ENCODE peak calls at places on chromosomes 7 and 10, in six cellular contexts. U is CD8-positive, alpha-beta T cell; I is thyroid gland; R is tibial artery; M is lower lobe of right lung; F is hepatocyte. A is an unnamed sample.

GRCh38 chr10:74243067-74243466 is 92.0 kb downstream of the ADK start:
- DNase-seq in R (no peak), F (no peak), U (no peak), I (no peak), M (no peak), A (no peak)

GRCh38 chr7:105346593-105347322 is 42.0 kb downstream of the SRPK2 start:
- DNase-seq in F (no peak), R (no peak), I (peak), M (no peak), U (no peak), A (no peak)

GRCh38 chr10:79048639-79049550 is 19.9 kb upstream of the ZMIZ1 start:
- DNase-seq in U (no peak), M (peak), F (no peak), R (peak), I (no peak), A (peak)

GRCh38 chr7:106737202-106737562 is 76.2 kb upstream of the CCDC71L start:
- DNase-seq in U (no peak), F (no peak), M (no peak), R (no peak), I (no peak), A (no peak)

GRCh38 chr7:117827861-117828260 is 45.4 kb downstream of the CTTNBP2 start:
- DNase-seq in R (no peak), M (no peak), U (no peak), F (no peak), I (peak), A (no peak)

GRCh38 chr7:144835166-144835611 is 664 bp downstream of the TPK1 start:
- DNase-seq in I (peak), R (peak), U (peak), M (peak), F (peak), A (peak)

GRCh38 chr7:77327932-77328628 is 88.1 kb downstream of the GSAP start:
- DNase-seq in R (no peak), M (no peak), I (peak), F (no peak), U (peak), A (no peak)

GRCh38 chr10:33129181-33129928 is 171.3 kb upstream of the ITGB1 start:
- DNase-seq in M (no peak), F (no peak), R (no peak), U (no peak), I (no peak), A (no peak)

GRCh38 chr10:73495226-73495883 is 469 bp downstream of the PPP3CB start:
- DNase-seq in F (peak), I (peak), M (peak), U (peak), R (peak), A (peak)

GRCh38 chr10:33271969-33272583 is 62.4 kb downstream of the NRP1 start:
- DNase-seq in F (no peak), M (no peak), U (no peak), R (no peak), I (no peak), A (no peak)

GRCh38 chr7:42144253-42145002 is 92.6 kb downstream of the GLI3 start:
- DNase-seq in M (no peak), I (no peak), U (no peak), F (no peak), R (no peak), A (no peak)

GRCh38 chr10:125006921-125007391 is 65.0 kb downstream of the ZRANB1 start:
- DNase-seq in U (no peak), M (peak), I (no peak), F (peak), R (peak), A (peak)

GRCh38 chr10:102611514-102612095 is 32.7 kb upstream of the TRIM8 start:
- DNase-seq in U (no peak), F (no peak), R (no peak), I (no peak), M (no peak), A (no peak)

GRCh38 chr7:39683216-39683845 is 60.0 kb downstream of the RALA start:
- DNase-seq in F (peak), M (no peak), R (no peak), I (no peak), U (no peak), A (no peak)

GRCh38 chr10:116766241-116767198 is 24.2 kb upstream of the HSPA12A start:
- DNase-seq in R (no peak), F (no peak), M (no peak), U (no peak), I (no peak), A (no peak)

GRCh38 chr10:20901110-20901509 is 4.0 kb upstream of the NEBL start:
- DNase-seq in M (no peak), F (no peak), R (no peak), U (no peak), I (no peak), A (no peak)

GRCh38 chr10:94496010-94496409 is 49.6 kb upstream of the HELLS start:
- DNase-seq in I (no peak), M (no peak), F (no peak), U (no peak), R (no peak), A (no peak)

GRCh38 chr10:132961864-132962622 is 19.7 kb upstream of the CFAP46 start:
- DNase-seq in F (peak), M (peak), U (peak), R (peak), I (peak), A (peak)

GRCh38 chr10:69715156-69715898 is 85.3 kb downstream of the FAM241B start:
- DNase-seq in M (no peak), F (no peak), I (no peak), R (no peak), U (no peak), A (no peak)

GRCh38 chr7:96949766-96950165 is 55.6 kb upstream of the DLX6 start:
- DNase-seq in U (no peak), I (no peak), F (peak), R (peak), M (no peak), A (no peak)

GRCh38 chr10:77186936-77187335 is 450.7 kb downstream of the KCNMA1 start:
- DNase-seq in F (no peak), R (no peak), U (no peak), I (no peak), M (no peak), A (no peak)

GRCh38 chr10:7488418-7488829 is 77.6 kb upstream of the SFMBT2 start:
- DNase-seq in R (no peak), M (no peak), F (peak), U (no peak), I (peak), A (no peak)

GRCh38 chr7:81158189-81158588 is 239.3 kb upstream of the SEMA3C start:
- DNase-seq in M (no peak), I (no peak), R (no peak), F (no peak), U (no peak), A (no peak)

GRCh38 chr7:55534262-55534915 is 37.9 kb downstream of the VOPP1 start:
- DNase-seq in M (peak), R (peak), F (no peak), I (no peak), U (peak), A (no peak)

GRCh38 chr7:45146531-45147379 is 10.8 kb upstream of the RAMP3 start:
- DNase-seq in I (no peak), M (no peak), U (no peak), R (peak), F (no peak), A (peak)

GRCh38 chr7:122881324-122881723 is 4.9 kb downstream of the CADPS2 start:
- DNase-seq in M (no peak), F (no peak), U (no peak), I (no peak), R (no peak), A (no peak)
- H3K4me3 ChIP-seq in M (peak), F (no peak), U (no peak), I (no peak), R (no peak), A (no peak)

DNA sequence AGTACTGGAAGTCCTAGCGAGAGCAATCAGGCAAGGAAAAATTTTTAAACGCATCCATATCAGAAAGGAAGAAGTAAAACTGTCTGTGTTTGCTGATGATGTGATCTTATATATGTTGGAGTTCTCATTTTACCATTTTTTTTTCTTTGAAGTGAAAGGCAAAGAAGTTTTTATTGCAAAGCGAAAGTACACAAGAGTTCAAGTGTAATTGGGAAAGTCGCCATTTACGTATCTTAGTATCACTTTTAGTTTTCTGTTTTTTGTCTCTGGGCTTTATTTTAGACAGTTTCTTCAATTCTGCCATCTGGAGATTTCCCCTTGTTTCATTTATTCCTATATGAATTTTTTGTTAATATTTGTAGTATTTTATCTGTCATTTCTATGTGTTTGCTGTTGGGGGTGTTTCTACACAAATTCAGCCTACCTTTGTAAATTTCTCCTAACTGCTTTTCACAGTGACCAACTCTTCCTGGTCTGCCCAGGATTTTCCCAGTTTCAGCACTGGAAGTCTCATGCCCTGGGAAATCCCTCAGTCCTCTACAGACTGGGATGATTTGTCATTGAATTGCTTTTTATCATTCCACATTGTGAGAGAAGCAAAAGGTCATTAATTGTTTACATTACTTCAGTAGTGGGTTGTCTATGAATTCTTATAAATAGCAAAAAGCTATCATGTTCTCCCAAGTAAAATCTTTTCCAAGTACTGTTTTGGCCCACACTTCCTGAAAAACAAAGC is 23.2 kb downstream of the BET1 start:
- DNase-seq in F (no peak), M (no peak), R (no peak), U (no peak), I (no peak), A (no peak)
- H3K27ac ChIP-seq in F (no peak), M (peak), R (no peak), U (no peak), I (peak), A (no peak)

GRCh38 chr7:32395168-32395567 is 95.0 kb downstream of the LSM5 start:
- DNase-seq in M (no peak), I (no peak), U (no peak), F (no peak), R (no peak), A (no peak)

GRCh38 chr7:32385316-32385956 is 104.7 kb downstream of the LSM5 start:
- DNase-seq in U (no peak), F (no peak), R (no peak), M (no peak), I (no peak), A (no peak)

GRCh38 chr7:32393861-32394260 is 96.3 kb downstream of the LSM5 start:
- DNase-seq in F (no peak), U (no peak), I (no peak), R (no peak), M (no peak), A (no peak)

GRCh38 chr7:32390210-32390609 is 100.0 kb downstream of the LSM5 start:
- DNase-seq in I (no peak), M (no peak), R (no peak), U (no peak), F (no peak), A (no peak)
- TF ChIP-seq CTCF in I (no peak), M (no peak), R (no peak), U (no peak), F (no peak), A (no peak)

DNA sequence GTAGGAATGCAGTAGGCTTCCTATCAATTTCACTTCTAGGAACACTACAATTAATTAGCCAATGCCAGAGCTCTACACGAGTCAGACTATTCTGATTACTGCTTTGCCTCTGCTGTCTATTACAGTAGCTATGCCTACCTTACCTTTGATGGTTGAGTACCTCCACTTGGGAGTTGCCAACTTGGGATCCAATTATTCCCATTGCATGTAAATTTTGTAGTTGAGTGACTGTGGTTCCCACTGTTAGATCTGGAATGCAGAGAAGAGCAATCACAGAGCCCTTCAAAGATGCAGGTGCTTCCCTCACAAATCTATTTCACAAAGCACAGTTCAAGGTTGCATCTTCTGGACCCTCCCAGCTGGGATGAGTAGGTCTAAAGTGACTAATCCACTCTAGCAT is 62.9 kb upstream of the AASS start:
- DNase-seq in I (no peak), R (no peak), M (no peak), F (no peak), U (no peak), A (no peak)
- H3K4me3 ChIP-seq in I (no peak), R (no peak), M (no peak), F (no peak), U (no peak), A (no peak)

DNA sequence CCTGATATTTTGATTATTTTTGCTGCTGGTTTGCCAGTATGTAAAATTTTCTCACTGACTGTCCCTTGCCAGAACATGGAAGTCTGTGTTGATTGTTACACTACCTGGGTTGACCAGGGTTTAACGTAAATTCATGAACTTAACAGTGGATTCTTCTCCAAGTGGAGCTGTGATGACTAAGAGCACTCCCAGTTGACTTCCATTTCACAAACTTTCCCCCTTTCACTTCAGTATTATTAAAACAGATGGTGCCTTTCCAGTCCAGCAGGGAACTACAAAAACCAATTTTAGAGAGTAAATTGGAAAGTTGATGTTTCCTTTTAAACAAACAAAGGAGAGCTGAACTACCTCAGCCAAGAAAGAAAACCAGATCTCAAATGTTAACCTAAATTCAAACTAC is 480.2 kb upstream of the AKR1E2 start:
- DNase-seq in M (no peak), F (no peak), R (no peak), I (no peak), U (no peak), A (no peak)
- H3K27ac ChIP-seq in M (peak), F (peak), R (peak), I (peak), U (no peak), A (no peak)

GRCh38 chr10:26860542-26861325 is at the start of gene ABI1:
- DNase-seq in U (peak), M (peak), R (peak), I (peak), F (peak), A (peak)
- TF ChIP-seq CTCF in U (no peak), M (peak), R (peak), I (no peak), F (peak), A (no peak)

DNA sequence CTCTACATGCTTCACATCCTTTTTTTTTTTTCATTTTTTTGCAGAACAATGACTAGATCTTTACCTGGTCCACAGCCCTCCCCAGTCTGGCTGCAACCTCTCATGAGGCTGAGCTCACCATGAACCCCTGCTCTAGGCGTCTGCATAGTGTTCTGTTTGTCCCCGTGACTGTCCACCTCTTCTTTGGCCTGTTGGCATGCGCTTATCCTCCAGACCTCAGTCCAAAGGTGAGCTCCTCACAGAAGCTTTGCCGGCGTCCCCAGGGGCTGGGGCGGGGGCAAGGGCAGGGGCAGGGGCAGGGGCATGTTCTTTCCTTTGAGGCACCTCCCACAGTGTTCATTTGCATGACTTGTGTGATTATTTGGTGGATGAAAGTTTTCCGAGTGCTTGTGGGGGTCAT is 218.4 kb upstream of the ZNF32 start:
- DNase-seq in I (no peak), R (no peak), F (no peak), M (no peak), U (no peak), A (no peak)
- H3K4me3 ChIP-seq in I (no peak), R (no peak), F (no peak), M (no peak), U (no peak), A (no peak)

DNA sequence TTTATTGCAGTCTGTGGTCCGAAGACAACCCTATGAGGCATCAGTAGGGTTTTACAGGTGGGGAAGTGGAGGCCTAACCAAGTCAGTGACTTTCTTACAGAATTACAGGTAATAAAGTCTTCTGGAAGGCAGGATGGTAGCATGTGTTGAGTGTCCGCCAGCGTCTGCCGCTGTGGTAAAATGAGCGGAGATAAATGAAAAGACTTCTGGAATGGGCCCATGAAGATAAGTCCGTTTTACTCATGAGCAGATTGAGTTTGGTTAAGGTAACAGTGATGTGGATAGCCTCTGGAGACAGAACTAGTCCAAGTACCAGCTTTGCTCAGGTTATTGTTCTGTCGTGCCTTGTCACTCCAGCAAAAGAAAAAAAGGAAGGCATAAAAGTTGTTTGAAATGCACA is 966 bp downstream of the FBH1 start:
- DNase-seq in R (no peak), F (no peak), I (no peak), M (no peak), U (no peak), A (no peak)
- H3K27ac ChIP-seq in R (peak), F (peak), I (peak), M (peak), U (no peak), A (no peak)

DNA sequence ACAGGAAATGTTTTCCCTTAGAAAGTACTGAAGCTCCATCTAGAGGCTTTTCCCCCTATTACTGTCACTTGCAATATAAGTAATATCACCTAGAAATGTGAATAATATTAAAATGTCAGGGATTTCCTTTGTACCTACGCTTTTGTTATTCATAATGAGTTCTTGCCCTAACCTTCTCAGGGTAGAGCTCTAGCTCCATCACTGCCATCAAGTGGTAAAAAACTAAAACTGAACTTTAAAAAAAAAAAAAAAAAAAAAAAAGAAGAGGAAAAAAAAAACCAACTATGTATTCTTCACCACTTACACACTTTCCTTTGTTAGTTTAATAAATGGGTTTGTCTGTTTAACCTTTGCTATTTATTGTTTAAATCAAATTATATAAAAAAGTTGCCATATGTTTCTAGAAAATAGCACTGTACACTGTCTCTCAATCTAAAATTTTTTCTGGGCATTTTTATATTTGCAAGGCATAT is 49.9 kb downstream of the DNAJC1 start:
- DNase-seq in M (no peak), F (peak), I (no peak), U (no peak), R (no peak), A (no peak)
- TF ChIP-seq CTCF in M (peak), F (peak), I (no peak), U (peak), R (peak), A (peak)

GRCh38 chr10:24256619-24257018 is 47.7 kb downstream of the KIAA1217 start:
- DNase-seq in R (no peak), U (no peak), M (no peak), I (no peak), F (no peak), A (no peak)
- H3K4me3 ChIP-seq in R (no peak), U (no peak), M (no peak), I (no peak), F (peak), A (no peak)